ENCODE peak calls at places on chromosomes 6 and 20, in five cellular contexts. N is transverse colon, P is sigmoid colon, W is A549, U is esophagus muscularis mucosa. H is an unnamed sample.

GRCh38 chr6:165646484-165646883 is 16.6 kb downstream of the PDE10A start:
- DNase-seq in N (no peak), P (no peak), W (no peak), U (peak; percentile 87), H (no peak)

GRCh38 chr6:7991992-7992815 is 72.0 kb downstream of the BLOC1S5 start:
- DNase-seq in N (no peak), P (peak; percentile 68), W (peak; percentile 54), U (no peak), H (peak; percentile 57)

GRCh38 chr6:85747093-85747492 is 104.4 kb upstream of the SYNCRIP start:
- DNase-seq in N (no peak), P (no peak), W (no peak), U (no peak), H (no peak)

GRCh38 chr6:24936641-24937317 is 1.0 kb upstream of the RIPOR2 start:
- DNase-seq in N (no peak), P (no peak), W (no peak), U (no peak), H (no peak)

GRCh38 chr6:43809417-43810305 is 39.6 kb downstream of the VEGFA start:
- DNase-seq in N (no peak), P (peak; percentile 38), W (peak; percentile 28), U (no peak), H (peak; percentile 62)

GRCh38 chr20:924639-925038 is 8.5 kb upstream of the ANGPT4 start:
- DNase-seq in N (no peak), P (no peak), W (no peak), U (no peak), H (no peak)

GRCh38 chr6:31825553-31825952 is 2.0 kb upstream of the HSPA1B start:
- DNase-seq in N (no peak), P (no peak), W (no peak), U (no peak), H (no peak)

GRCh38 chr6:6995328-6995727 is 112.4 kb upstream of the RREB1 start:
- DNase-seq in N (no peak), P (no peak), W (no peak), U (no peak), H (no peak)

GRCh38 chr6:108914235-108915022 is 66.2 kb downstream of the ARMC2 start:
- DNase-seq in N (no peak), P (no peak), W (peak; percentile 19), U (no peak), H (peak; percentile 68)

GRCh38 chr6:167424060-167424673 is 99.3 kb downstream of the TTLL2 start:
- DNase-seq in N (no peak), P (no peak), W (no peak), U (no peak), H (no peak)

GRCh38 chr6:12601881-12602280 is 114.7 kb upstream of the PHACTR1 start:
- DNase-seq in N (no peak), P (no peak), W (no peak), U (no peak), H (no peak)

GRCh38 chr6:71404145-71404966 is 115.7 kb downstream of the OGFRL1 start:
- DNase-seq in N (no peak), P (no peak), W (no peak), U (no peak), H (no peak)

GRCh38 chr20:2139736-2140135 is 38.1 kb downstream of the STK35 start:
- DNase-seq in N (no peak), P (no peak), W (no peak), U (no peak), H (no peak)

GRCh38 chr20:24951536-24952047 is 2.5 kb downstream of the CST7 start:
- DNase-seq in N (no peak), P (peak; percentile 42), W (no peak), U (no peak), H (no peak)

GRCh38 chr6:158552796-158553138 is 7.1 kb upstream of the TMEM181 start:
- DNase-seq in N (no peak), P (no peak), W (no peak), U (no peak), H (no peak)
- TF ChIP-seq POLR2A in N (no peak), P (no peak), W (no peak), U (no peak), H (no peak)

DNA sequence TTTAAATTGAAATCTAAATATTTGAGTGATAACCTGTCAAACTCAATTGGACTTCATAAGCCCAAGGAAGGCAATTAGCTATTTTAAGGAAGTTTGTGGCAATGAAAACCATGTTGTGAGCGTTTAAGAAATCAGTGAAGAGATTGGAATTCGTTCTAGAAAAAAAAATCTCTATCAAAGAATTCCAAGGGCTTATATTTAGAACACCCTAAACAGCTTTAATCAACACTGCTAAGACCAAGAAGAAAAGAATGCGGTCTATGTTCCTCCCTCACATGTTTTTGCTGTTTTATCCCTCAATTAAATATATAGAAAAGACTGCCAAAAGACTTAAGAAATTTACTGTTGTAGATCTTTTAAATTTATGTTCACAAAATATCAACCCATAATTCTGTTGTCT is 16.6 kb upstream of the ABRACL start:
- DNase-seq in N (no peak), P (no peak), W (no peak), U (no peak), H (no peak)
- TF ChIP-seq POLR2A in N (no peak), P (no peak), W (no peak), U (no peak), H (no peak)

DNA sequence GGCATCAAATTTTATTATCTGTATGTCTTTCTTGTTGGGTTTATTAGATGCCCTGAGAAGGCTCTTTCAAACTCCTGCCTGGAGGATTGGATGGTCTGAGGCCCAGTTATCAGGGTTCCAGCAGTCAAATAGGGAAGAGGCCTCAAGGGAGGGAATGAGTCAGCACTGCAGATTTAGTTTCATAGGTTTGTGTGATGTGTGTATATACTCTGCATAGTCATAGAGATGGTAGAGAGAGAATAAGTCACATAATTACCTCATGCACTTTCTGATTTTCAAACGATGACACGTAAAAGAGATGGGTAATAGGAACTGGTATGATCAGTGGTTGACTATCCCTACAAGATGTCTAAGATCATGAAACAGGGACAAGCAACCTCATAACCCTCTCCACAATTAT is 82.1 kb downstream of the ADAT2 start:
- DNase-seq in N (no peak), P (no peak), W (no peak), U (no peak), H (peak; percentile 3)
- TF ChIP-seq POLR2A in N (no peak), P (no peak), W (no peak), U (no peak), H (no peak)

DNA sequence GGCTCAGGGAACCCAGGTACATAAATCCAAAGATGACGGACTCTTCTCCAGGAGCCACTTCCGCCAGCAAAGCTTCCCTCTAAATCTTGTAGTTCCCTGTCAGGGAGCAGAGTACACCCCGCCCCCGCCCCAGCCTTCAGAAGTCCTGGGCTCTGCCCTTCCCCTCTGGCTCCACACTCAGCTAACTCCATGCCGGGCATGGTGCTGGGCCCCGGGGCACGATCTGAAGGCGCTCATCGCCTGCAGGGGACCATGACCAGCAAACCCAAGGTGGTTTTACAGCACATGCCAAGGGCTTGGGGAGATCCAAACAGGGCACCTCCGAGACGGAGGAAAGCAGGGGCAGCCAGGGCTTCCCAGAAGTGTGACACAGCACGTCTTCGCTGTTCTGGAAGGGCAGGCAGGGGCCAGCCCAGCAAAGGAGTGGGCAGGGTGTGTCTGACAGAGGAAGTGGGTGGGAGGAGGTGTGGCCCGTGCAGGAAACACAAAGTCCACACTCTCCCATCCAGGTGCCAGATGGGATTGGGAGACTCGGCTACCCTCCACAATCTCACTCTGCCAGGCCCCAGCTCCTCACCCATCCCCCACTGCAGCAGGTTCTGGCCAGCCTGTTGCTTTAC is 41.6 kb upstream of the SLC22A2 start:
- DNase-seq in N (peak; percentile 88), P (no peak), W (no peak), U (no peak), H (no peak)
- TF ChIP-seq POLR2A in N (peak; percentile 87), P (no peak), W (no peak), U (no peak), H (no peak)

DNA sequence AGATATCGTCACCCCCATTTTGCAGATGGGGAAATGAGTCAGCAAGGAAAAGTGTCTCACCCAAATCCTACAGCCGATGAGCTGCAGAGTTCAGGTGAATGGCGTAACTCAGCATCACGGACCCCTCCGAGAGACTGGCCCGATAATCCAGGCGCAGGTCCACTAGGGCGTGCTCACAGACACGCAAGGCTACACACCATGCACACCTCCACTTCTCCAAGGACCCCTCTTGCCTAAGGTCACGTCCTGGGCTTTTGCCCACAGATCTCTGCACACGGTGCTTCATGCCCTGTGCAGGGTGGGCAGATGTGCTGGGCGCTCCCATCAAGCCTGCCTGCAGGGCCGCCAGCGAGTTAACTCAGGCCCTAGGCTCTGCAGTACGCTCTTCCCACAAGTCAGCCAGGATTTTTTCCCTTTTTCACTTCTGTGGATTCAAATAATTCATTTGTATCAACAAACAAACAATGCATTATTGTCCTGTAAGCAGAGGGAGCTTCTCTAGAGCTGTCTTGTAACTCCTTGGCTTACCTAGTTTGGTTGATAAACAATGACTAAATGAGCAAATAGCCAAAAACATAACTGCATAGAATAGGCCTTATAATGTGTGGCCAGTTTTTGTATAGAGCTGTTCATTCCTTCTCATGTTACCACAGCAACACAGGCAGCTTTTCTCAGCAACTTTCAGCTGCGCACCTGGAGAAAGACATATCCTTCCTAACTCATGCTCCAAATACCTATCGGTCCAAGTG is 139.1 kb downstream of the AGPAT4 start:
- DNase-seq in N (no peak), P (no peak), W (no peak), U (peak; percentile 74), H (no peak)
- TF ChIP-seq POLR2A in N (no peak), P (no peak), W (no peak), U (no peak), H (no peak)

H was measured in erythroblast.